ENCODE peak calls at places on chromosomes 16 and 17, in six cellular contexts. U is right cardiac atrium, O is RWPE1, J is neuronal stem cell, I is foreskin keratinocyte, L is substantia nigra. N is an unnamed sample.

GRCh38 chr16:515175-515962 is 12.1 kb upstream of the CAPN15 start:
- DNase-seq in I (no peak), O (no peak), L (no peak), J (no peak), U (no peak), N (no peak)

GRCh38 chr16:57732011-57732410 is 3.6 kb upstream of the KATNB1 start:
- DNase-seq in L (no peak), U (no peak), J (no peak), O (no peak), I (no peak), N (no peak)

GRCh38 chr16:53504161-53504663 is 1.2 kb upstream of the AKTIP start:
- DNase-seq in O (no peak), J (no peak), U (peak), I (no peak), L (peak), N (no peak)

GRCh38 chr17:61000911-61001310 is 323.3 kb downstream of the BCAS3 start:
- DNase-seq in U (no peak), I (no peak), J (no peak), L (no peak), O (peak), N (no peak)

GRCh38 chr17:74519951-74520553 is 11.2 kb downstream of the CD300LB start:
- DNase-seq in O (no peak), U (no peak), I (no peak), L (no peak), J (no peak), N (no peak)

GRCh38 chr17:75084039-75084660 is 3.6 kb upstream of the SLC16A5 start:
- DNase-seq in O (no peak), I (no peak), L (no peak), J (no peak), U (no peak), N (no peak)

GRCh38 chr16:49158029-49158642 is 123.5 kb downstream of the CBLN1 start:
- DNase-seq in I (peak), L (no peak), U (no peak), O (peak), J (peak), N (peak)

GRCh38 chr17:73974536-73974935 is 228.9 kb upstream of the RPL38 start:
- DNase-seq in I (no peak), O (no peak), U (no peak), J (no peak), L (no peak), N (no peak)

GRCh38 chr17:74776044-74776962 is at the start of gene NAT9:
- DNase-seq in I (peak), J (peak), U (peak), L (peak), O (peak), N (peak)

GRCh38 chr16:31333686-31334649 is 21.0 kb upstream of the ITGAX start:
- DNase-seq in L (no peak), U (no peak), I (peak), O (peak), J (no peak), N (peak)

GRCh38 chr16:66324785-66325184 is 41.7 kb upstream of the CDH5 start:
- DNase-seq in I (no peak), O (peak), L (peak), U (no peak), J (no peak), N (no peak)

GRCh38 chr16:9090101-9090959 is 1.1 kb upstream of the HAPSTR1 start:
- DNase-seq in O (no peak), J (peak), L (peak), I (no peak), U (peak), N (no peak)

GRCh38 chr17:4642286-4642685 is 808 bp upstream of the ALOX15 start:
- DNase-seq in J (peak), L (no peak), U (no peak), O (no peak), I (no peak), N (no peak)

GRCh38 chr17:4623249-4623648 is 18.2 kb downstream of the ALOX15 start:
- DNase-seq in O (peak), U (no peak), J (no peak), I (peak), L (no peak), N (peak)

GRCh38 chr17:48604770-48605329 is at the start of gene HOXB6:
- DNase-seq in I (no peak), O (no peak), U (no peak), L (no peak), J (no peak), N (no peak)

GRCh38 chr17:45129940-45130639 is 2.2 kb downstream of the PLCD3 start:
- DNase-seq in O (no peak), J (no peak), I (no peak), L (no peak), U (peak), N (no peak)

GRCh38 chr17:56175299-56175935 is 22.1 kb downstream of the ANKFN1 start:
- DNase-seq in L (no peak), J (no peak), U (no peak), I (no peak), O (no peak), N (no peak)
- H3K27ac ChIP-seq in L (no peak), J (no peak), U (no peak), I (no peak), O (no peak), N (no peak)

DNA sequence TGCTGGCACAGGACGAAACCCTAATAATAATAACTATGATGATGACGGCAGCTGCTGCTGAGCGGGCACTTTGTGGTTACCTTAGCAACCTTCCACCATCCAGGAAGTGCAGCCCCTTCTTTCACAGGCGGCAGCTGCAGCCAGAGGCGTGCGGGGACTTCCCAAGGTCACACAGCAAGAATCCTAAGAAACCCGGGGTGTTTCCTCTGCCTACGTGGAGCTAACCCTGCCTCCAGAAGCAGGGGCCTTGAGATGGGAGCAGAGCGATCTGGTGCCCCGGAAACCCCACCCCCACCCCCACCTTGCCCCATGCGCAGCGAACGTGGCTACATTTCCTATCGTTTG is 22.4 kb upstream of the EIF1 start:
- DNase-seq in J (peak), O (no peak), U (no peak), L (no peak), I (no peak), N (no peak)
- H3K27ac ChIP-seq in J (no peak), O (peak), U (peak), L (peak), I (peak), N (peak)

GRCh38 chr17:79515646-79516604 is 94.9 kb downstream of the RBFOX3 start:
- DNase-seq in U (no peak), L (no peak), J (no peak), I (no peak), O (no peak), N (no peak)

GRCh38 chr17:79513206-79513605 is 97.6 kb downstream of the RBFOX3 start:
- DNase-seq in O (no peak), L (no peak), I (no peak), J (no peak), U (no peak), N (no peak)

GRCh38 chr17:79511471-79511870 is 99.4 kb downstream of the RBFOX3 start:
- DNase-seq in O (no peak), U (no peak), J (no peak), L (no peak), I (no peak), N (no peak)

GRCh38 chr17:79515110-79515509 is 95.7 kb downstream of the RBFOX3 start:
- DNase-seq in L (no peak), I (no peak), O (no peak), U (no peak), J (no peak), N (no peak)

GRCh38 chr17:79513805-79514535 is 96.9 kb downstream of the RBFOX3 start:
- DNase-seq in I (no peak), L (no peak), O (no peak), U (no peak), J (no peak), N (no peak)
- H3K27ac ChIP-seq in I (no peak), L (no peak), O (no peak), U (no peak), J (no peak), N (no peak)

GRCh38 chr16:4499196-4499555 is 23.0 kb downstream of the HMOX2 start:
- DNase-seq in L (no peak), J (no peak), O (no peak), I (no peak), U (no peak), N (no peak)

GRCh38 chr16:4496305-4496704 is 20.1 kb downstream of the HMOX2 start:
- DNase-seq in O (peak), U (no peak), I (peak), L (no peak), J (no peak), N (no peak)

GRCh38 chr16:4494746-4495490 is 18.7 kb downstream of the HMOX2 start:
- DNase-seq in U (no peak), J (no peak), I (peak), L (no peak), O (peak), N (no peak)

GRCh38 chr16:4498546-4499195 is 22.5 kb downstream of the HMOX2 start:
- DNase-seq in I (no peak), J (no peak), U (no peak), L (no peak), O (peak), N (no peak)

GRCh38 chr16:4495766-4496165 is 19.6 kb downstream of the HMOX2 start:
- DNase-seq in I (peak), L (no peak), O (peak), J (no peak), U (no peak), N (no peak)
- H3K27ac ChIP-seq in I (peak), L (no peak), O (peak), J (no peak), U (no peak), N (peak)

GRCh38 chr17:34312080-34312479 is 7.2 kb upstream of the CCL8 start:
- DNase-seq in I (no peak), L (no peak), J (no peak), O (no peak), U (no peak), N (no peak)
- H3K27ac ChIP-seq in I (no peak), L (no peak), J (no peak), O (no peak), U (peak), N (no peak)

GRCh38 chr17:28425206-28425605 is 19.2 kb upstream of the SLC46A1 start:
- DNase-seq in J (no peak), O (no peak), I (no peak), L (no peak), U (no peak), N (no peak)

GRCh38 chr17:28421775-28422305 is 15.8 kb upstream of the SLC46A1 start:
- DNase-seq in I (no peak), J (no peak), L (no peak), U (no peak), O (no peak), N (no peak)

GRCh38 chr17:28426081-28426519 is 20.1 kb upstream of the SLC46A1 start:
- DNase-seq in O (no peak), L (no peak), I (no peak), J (no peak), U (no peak), N (no peak)

GRCh38 chr17:28427372-28427771 is 21.4 kb upstream of the SLC46A1 start:
- DNase-seq in J (no peak), O (no peak), U (no peak), L (no peak), I (no peak), N (no peak)
- H3K27ac ChIP-seq in J (no peak), O (no peak), U (no peak), L (no peak), I (no peak), N (no peak)